ENCODE peak calls at places on chromosomes 5 and 9, in four cellular contexts. O is PC-3, E is mesendoderm, N is adipocyte. Y is an unnamed sample.

GRCh38 chr9:129765764-129766317 is 13.0 kb upstream of the PTGES start:
- DNase-seq in E (no peak), N (no peak), O (no peak), Y (no peak)

GRCh38 chr9:1208185-1208584 is 158.0 kb downstream of the DMRT2 start:
- DNase-seq in O (peak; percentile 38), N (no peak), E (no peak), Y (peak; percentile 55)

GRCh38 chr9:38009990-38010389 is 59.0 kb downstream of the SHB start:
- DNase-seq in O (no peak), E (no peak), N (no peak), Y (no peak)

GRCh38 chr9:15149450-15149849 is 157.6 kb downstream of the TTC39B start:
- DNase-seq in O (no peak), E (no peak), N (no peak), Y (no peak)

GRCh38 chr9:123028973-123029372 is 4.5 kb upstream of the GPR21 start:
- DNase-seq in O (no peak), E (no peak), N (no peak), Y (no peak)

GRCh38 chr9:133875131-133875530 is 117.0 kb downstream of the VAV2 start:
- DNase-seq in O (no peak), E (no peak), N (no peak), Y (no peak)

GRCh38 chr5:171534009-171534895 is 114.8 kb downstream of the FGF18 start:
- DNase-seq in O (peak; percentile 60), N (no peak), E (peak; percentile 46), Y (no peak)

GRCh38 chr9:15401266-15401665 is 21.4 kb upstream of the SNAPC3 start:
- DNase-seq in E (no peak), O (no peak), N (peak; percentile 38), Y (no peak)

GRCh38 chr5:57494104-57495098 is 11.8 kb upstream of the ACTBL2 start:
- DNase-seq in O (peak; percentile 86), N (peak; percentile 98), E (peak; percentile 87), Y (peak; percentile 74)

GRCh38 chr5:80072103-80073073 is 37.2 kb downstream of the THBS4 start:
- DNase-seq in E (no peak), N (peak; percentile 39), O (peak; percentile 42), Y (no peak)

GRCh38 chr9:90964101-90965020 is 162.7 kb downstream of the SYK start:
- DNase-seq in O (no peak), N (no peak), E (peak; percentile 56), Y (no peak)

GRCh38 chr9:102986425-102986824 is 8.7 kb upstream of the CYLC2 start:
- DNase-seq in E (no peak), N (no peak), O (no peak), Y (no peak)

GRCh38 chr5:4548341-4548740 is 591.8 kb upstream of the ADAMTS16 start:
- DNase-seq in O (no peak), N (no peak), E (no peak), Y (no peak)
- H3K36me3 ChIP-seq in O (no peaks in the 10 kb centered on the region), N (no peaks in the 10 kb centered on the region), E (no peaks in the 10 kb centered on the region), Y (no peaks in the 10 kb centered on the region)

DNA sequence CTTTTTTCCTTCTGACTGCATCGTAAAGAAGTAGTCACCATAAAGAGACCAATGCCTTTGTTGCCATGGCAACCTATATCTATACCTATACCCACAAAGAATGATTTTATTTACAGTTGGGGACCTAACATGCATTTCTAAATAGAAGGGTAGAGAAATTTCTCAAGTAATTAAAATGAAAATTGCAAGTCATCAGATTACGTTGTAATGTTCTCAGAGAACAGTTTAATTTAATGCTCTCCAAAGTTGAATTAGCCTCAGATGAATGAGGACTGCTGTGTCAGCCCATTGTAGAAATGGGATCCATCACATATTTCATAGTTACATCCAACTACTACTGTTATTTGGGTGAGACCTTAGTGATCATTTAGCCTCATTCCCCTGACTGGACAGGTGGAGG is 18.6 kb downstream of the PTCD2 start:
- DNase-seq in O (no peak), E (no peak), N (no peak), Y (no peak)
- H3K36me3 ChIP-seq in O (peaks cover 7% of the 10 kb centered on the region), E (no peaks in the 10 kb centered on the region), N (peaks cover 42% of the 10 kb centered on the region), Y (no peaks in the 10 kb centered on the region)

DNA sequence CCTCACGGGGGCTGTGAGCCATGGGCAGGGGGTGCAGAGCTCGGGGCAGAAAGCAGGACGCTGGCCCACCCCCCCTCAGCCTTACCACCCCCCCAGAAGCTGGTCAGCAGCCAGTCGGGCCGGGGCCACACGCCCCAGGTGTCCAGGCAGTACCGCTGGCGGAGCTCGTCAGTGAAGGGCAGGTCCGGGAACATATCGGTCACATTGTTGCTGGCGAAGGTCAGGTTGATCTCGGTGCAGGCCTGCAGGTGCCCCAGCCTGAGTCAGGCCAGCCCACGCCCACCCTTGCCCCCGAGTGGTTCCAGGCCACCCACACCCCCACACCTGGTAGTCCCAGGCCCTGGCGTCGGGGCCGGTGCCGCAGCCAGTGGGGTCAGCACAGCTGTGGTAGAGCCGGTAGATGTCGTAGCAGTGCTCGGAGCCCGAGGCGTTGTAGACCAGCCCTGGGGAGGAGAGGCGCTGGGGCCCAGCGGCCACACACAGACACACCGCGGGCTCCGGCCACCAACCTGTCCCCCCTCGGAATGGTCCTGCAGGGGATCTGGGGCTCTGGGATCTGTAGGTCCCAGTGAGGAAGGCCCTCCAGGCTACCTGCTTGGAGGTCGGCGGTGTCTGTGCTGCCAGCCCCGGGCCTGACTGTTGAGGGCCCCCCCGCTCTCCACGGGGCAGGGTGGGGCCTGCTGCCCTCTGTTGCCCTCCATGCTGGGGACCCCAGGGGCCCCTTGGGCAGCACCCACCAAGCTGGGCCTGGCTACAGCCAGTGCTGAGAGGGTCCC is 2.6 kb downstream of the DPP7 start:
- DNase-seq in E (no peak), N (no peak), O (no peak), Y (no peak)
- H3K36me3 ChIP-seq in E (no peaks in the 10 kb centered on the region), N (peaks cover 31% of the 10 kb centered on the region), O (no peaks in the 10 kb centered on the region), Y (peaks cover 29% of the 10 kb centered on the region)

GRCh38 chr9:136393531-136393930 is 6.4 kb downstream of the SNAPC4 start:
- DNase-seq in O (no peak), E (no peak), N (no peak), Y (no peak)
- H3K36me3 ChIP-seq in O (peaks cover 7% of the 10 kb centered on the region), E (peaks cover 33% of the 10 kb centered on the region), N (peaks cover 52% of the 10 kb centered on the region), Y (peaks cover 63% of the 10 kb centered on the region)

GRCh38 chr9:131633491-131634031 is 88.2 kb downstream of the PRRT1B start:
- DNase-seq in O (no peak), E (no peak), N (no peak), Y (no peak)

GRCh38 chr9:131628821-131629197 is 83.5 kb downstream of the PRRT1B start:
- DNase-seq in O (no peak), E (no peak), N (no peak), Y (no peak)

GRCh38 chr9:131629827-131630205 is 84.5 kb downstream of the PRRT1B start:
- DNase-seq in N (no peak), O (no peak), E (no peak), Y (no peak)

GRCh38 chr9:131630206-131630831 is 85.0 kb downstream of the PRRT1B start:
- DNase-seq in E (no peak), O (no peak), N (no peak), Y (no peak)

GRCh38 chr9:131631254-131631653 is 85.9 kb downstream of the PRRT1B start:
- DNase-seq in E (no peak), O (no peak), N (no peak), Y (no peak)
- H3K36me3 ChIP-seq in E (no peaks in the 10 kb centered on the region), O (no peaks in the 10 kb centered on the region), N (peaks cover 31% of the 10 kb centered on the region), Y (peaks cover 10% of the 10 kb centered on the region)

GRCh38 chr5:129745997-129746396 is 1.9 kb upstream of the MINAR2 start:
- DNase-seq in O (no peak), E (no peak), N (no peak), Y (no peak)

GRCh38 chr5:129749101-129749500 is 1.2 kb downstream of the MINAR2 start:
- DNase-seq in E (no peak), N (no peak), O (no peak), Y (no peak)

GRCh38 chr5:129747847-129748407 is at the start of gene MINAR2:
- DNase-seq in E (no peak), N (no peak), O (no peak), Y (no peak)

GRCh38 chr5:129743541-129744187 is 4.2 kb upstream of the MINAR2 start:
- DNase-seq in E (no peak), O (no peak), N (no peak), Y (no peak)

GRCh38 chr5:129746884-129747283 is 1.0 kb upstream of the MINAR2 start:
- DNase-seq in N (peak; percentile 26), E (no peak), O (no peak), Y (no peak)
- H3K36me3 ChIP-seq in N (no peaks in the 10 kb centered on the region), E (no peaks in the 10 kb centered on the region), O (no peaks in the 10 kb centered on the region), Y (no peaks in the 10 kb centered on the region)

DNA sequence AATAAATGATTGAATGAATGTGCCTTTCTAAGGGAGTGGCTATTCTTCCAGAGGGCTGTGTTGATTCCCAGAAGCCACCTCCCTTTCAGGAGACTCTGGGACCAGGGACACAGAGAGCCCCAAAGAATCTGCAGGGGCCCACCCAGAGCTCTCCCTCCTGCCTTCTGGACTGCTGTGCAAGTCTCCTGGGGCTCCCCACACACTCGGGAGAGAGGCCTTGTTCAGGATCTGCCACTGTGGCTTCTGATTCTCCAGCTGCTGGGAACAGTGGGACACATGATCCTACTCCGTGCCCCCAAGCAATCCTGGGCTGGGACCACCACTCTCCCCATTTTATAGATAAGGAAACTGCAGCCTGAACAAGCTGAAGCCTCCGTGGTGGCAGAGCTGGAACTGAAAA is 23.6 kb downstream of the CAMK2A start:
- DNase-seq in E (no peak), O (no peak), N (no peak), Y (no peak)
- H3K36me3 ChIP-seq in E (no peaks in the 10 kb centered on the region), O (no peaks in the 10 kb centered on the region), N (no peaks in the 10 kb centered on the region), Y (no peaks in the 10 kb centered on the region)

DNA sequence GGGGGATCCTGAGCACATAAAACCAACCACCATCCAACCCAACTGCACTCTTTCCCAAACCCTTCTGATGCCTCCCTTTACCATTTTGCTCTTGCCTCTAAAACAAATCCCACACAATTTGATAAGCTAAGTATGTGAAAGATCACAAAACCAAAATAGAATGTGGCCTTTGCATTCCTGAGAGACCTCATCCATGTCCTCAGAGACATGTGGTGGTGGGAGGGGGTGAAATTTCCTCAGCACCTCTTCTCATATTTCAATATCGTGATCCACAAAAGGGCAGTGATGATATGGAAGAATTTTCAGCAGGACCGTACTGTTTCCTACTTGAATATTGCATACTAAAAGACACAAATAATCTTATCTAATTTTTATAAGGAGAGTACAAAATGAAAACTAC is 423.3 kb downstream of the TLE1 start:
- DNase-seq in N (no peak), O (no peak), E (no peak), Y (no peak)
- H3K36me3 ChIP-seq in N (no peaks in the 10 kb centered on the region), O (no peaks in the 10 kb centered on the region), E (no peaks in the 10 kb centered on the region), Y (no peaks in the 10 kb centered on the region)

DNA sequence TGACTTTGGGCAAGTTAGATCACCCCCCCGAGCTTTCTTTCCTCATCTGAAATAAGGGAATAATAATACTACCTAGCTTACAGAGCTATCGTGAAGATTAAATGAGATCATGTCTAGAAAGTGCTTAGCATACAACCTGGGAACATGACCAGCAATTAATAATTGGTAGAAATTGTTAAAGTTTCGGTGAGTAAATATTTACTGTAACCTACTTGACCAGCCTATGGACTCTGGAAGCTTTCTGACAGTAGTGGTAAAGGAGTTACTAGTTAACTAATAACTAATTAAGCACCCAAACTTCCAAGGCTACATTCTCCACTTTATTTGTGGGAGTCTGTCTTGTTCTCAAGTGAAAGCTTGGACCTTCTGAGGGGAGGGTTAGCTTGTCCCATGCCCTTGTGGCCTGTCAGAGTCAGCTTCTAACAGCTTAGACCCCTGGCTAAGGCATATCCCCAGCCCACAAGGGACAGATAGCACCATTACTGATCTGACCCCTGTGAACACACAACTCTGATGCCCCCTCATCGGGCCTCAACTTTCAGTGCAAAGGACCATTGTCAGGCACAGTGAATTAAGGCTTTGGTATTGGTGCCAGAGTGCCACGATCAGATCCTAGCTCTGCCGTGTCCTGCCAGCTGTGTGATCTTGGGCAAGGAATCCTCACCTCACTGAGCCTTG is 58.7 kb upstream of the SAP30L start:
- DNase-seq in O (no peak), E (no peak), N (no peak), Y (no peak)
- H3K36me3 ChIP-seq in O (peaks cover 3% of the 10 kb centered on the region), E (no peaks in the 10 kb centered on the region), N (peaks cover 18% of the 10 kb centered on the region), Y (peaks cover 14% of the 10 kb centered on the region)

Y was measured in BJ.